ENCODE peak calls at places on chromosome 3, in six cellular contexts. One of them, this sample, is unnamed.

GRCh38 chr3:38313263-38313662 is 31.2 kb downstream of the SLC22A14 start:
- DNase-seq in stomach: no peak
- DNase-seq in fibroblast of lung: no peak
- DNase-seq in astrocyte: no peak
- DNase-seq in tibial nerve: no peak
- DNase-seq in SJSA1: no peak
- DNase-seq in this sample: no peak

GRCh38 chr3:123618076-123618703 is 33.3 kb upstream of the HACD2 start:
- DNase-seq in stomach: no peak
- DNase-seq in SJSA1: no peak
- DNase-seq in astrocyte: no peak
- DNase-seq in fibroblast of lung: no peak
- DNase-seq in tibial nerve: no peak
- DNase-seq in this sample: peak; percentile 12

GRCh38 chr3:9957214-9957613 is 5.0 kb upstream of the PRRT3 start:
- DNase-seq in stomach: no peak
- DNase-seq in fibroblast of lung: peak; percentile 15
- DNase-seq in SJSA1: no peak
- DNase-seq in astrocyte: no peak
- DNase-seq in tibial nerve: no peak
- DNase-seq in this sample: no peak

GRCh38 chr3:71681224-71681668 is 44.0 kb downstream of the EIF4E3 start:
- DNase-seq in SJSA1: peak; percentile 42
- DNase-seq in stomach: peak; percentile 57
- DNase-seq in fibroblast of lung: peak; percentile 59
- DNase-seq in tibial nerve: peak; percentile 56
- DNase-seq in astrocyte: peak; percentile 49
- DNase-seq in this sample: no peak

GRCh38 chr3:102163039-102163817 is 271.6 kb upstream of the ZPLD1 start:
- DNase-seq in tibial nerve: peak; percentile 55
- DNase-seq in stomach: peak; percentile 38
- DNase-seq in SJSA1: peak; percentile 93
- DNase-seq in fibroblast of lung: peak; percentile 79
- DNase-seq in astrocyte: peak; percentile 73
- DNase-seq in this sample: peak; percentile 24

GRCh38 chr3:147187687-147188086 is 218.7 kb downstream of the ZIC4 start:
- DNase-seq in astrocyte: no peak
- DNase-seq in fibroblast of lung: no peak
- DNase-seq in tibial nerve: no peak
- DNase-seq in stomach: no peak
- DNase-seq in SJSA1: no peak
- DNase-seq in this sample: no peak

GRCh38 chr3:97138914-97139541 is 324.6 kb downstream of the EPHA6 start:
- DNase-seq in astrocyte: no peak
- DNase-seq in SJSA1: no peak
- DNase-seq in fibroblast of lung: no peak
- DNase-seq in stomach: no peak
- DNase-seq in tibial nerve: no peak
- DNase-seq in this sample: no peak

GRCh38 chr3:39144748-39145380 is 8.5 kb downstream of the CSRNP1 start:
- DNase-seq in stomach: no peak
- DNase-seq in tibial nerve: no peak
- DNase-seq in SJSA1: no peak
- DNase-seq in astrocyte: no peak
- DNase-seq in fibroblast of lung: no peak
- DNase-seq in this sample: no peak

GRCh38 chr3:12545473-12545791 is at the start of gene MKRN2OS:
- DNase-seq in SJSA1: no peak
- DNase-seq in astrocyte: no peak
- DNase-seq in tibial nerve: no peak
- DNase-seq in stomach: peak; percentile 70
- DNase-seq in fibroblast of lung: no peak
- DNase-seq in this sample: peak; percentile 77

GRCh38 chr3:171965088-171965712 is 74.2 kb upstream of the FNDC3B start:
- DNase-seq in fibroblast of lung: no peak
- DNase-seq in astrocyte: no peak
- DNase-seq in SJSA1: no peak
- DNase-seq in tibial nerve: no peak
- DNase-seq in stomach: no peak
- DNase-seq in this sample: no peak

GRCh38 chr3:124263168-124263567 is 271.2 kb upstream of the ROPN1 start:
- DNase-seq in tibial nerve: no peak
- DNase-seq in fibroblast of lung: peak; percentile 96
- DNase-seq in astrocyte: peak; percentile 95
- DNase-seq in stomach: no peak
- DNase-seq in SJSA1: peak; percentile 65
- DNase-seq in this sample: no peak

GRCh38 chr3:139762307-139762706 is 84.5 kb upstream of the NMNAT3 start:
- DNase-seq in astrocyte: no peak
- DNase-seq in fibroblast of lung: no peak
- DNase-seq in stomach: no peak
- DNase-seq in tibial nerve: no peak
- DNase-seq in SJSA1: no peak
- DNase-seq in this sample: no peak

GRCh38 chr3:153257673-153258351 is 95.8 kb downstream of the RAP2B start:
- DNase-seq in SJSA1: peak; percentile 43
- DNase-seq in stomach: no peak
- DNase-seq in astrocyte: no peak
- DNase-seq in tibial nerve: no peak
- DNase-seq in fibroblast of lung: no peak
- DNase-seq in this sample: peak; percentile 24

GRCh38 chr3:172129868-172130751 is 90.7 kb downstream of the FNDC3B start:
- DNase-seq in SJSA1: peak; percentile 81
- DNase-seq in astrocyte: peak; percentile 99
- DNase-seq in tibial nerve: peak; percentile 92
- DNase-seq in stomach: peak; percentile 85
- DNase-seq in fibroblast of lung: peak; percentile 100
- DNase-seq in this sample: peak; percentile 83

GRCh38 chr3:160437083-160437455 is 12.5 kb downstream of the TRIM59 start:
- DNase-seq in fibroblast of lung: no peak
- DNase-seq in stomach: no peak
- DNase-seq in astrocyte: no peak
- DNase-seq in SJSA1: peak; percentile 49
- DNase-seq in tibial nerve: no peak
- DNase-seq in this sample: no peak
- H3K27me3 ChIP-seq in fibroblast of lung: no peaks in the 10 kb centered on the region
- H3K27me3 ChIP-seq in stomach: no peaks in the 10 kb centered on the region
- H3K27me3 ChIP-seq in astrocyte: no peaks in the 10 kb centered on the region
- H3K27me3 ChIP-seq in SJSA1: no peaks in the 10 kb centered on the region
- H3K27me3 ChIP-seq in tibial nerve: no peaks in the 10 kb centered on the region
- H3K27me3 ChIP-seq in this sample: no peaks in the 10 kb centered on the region

DNA sequence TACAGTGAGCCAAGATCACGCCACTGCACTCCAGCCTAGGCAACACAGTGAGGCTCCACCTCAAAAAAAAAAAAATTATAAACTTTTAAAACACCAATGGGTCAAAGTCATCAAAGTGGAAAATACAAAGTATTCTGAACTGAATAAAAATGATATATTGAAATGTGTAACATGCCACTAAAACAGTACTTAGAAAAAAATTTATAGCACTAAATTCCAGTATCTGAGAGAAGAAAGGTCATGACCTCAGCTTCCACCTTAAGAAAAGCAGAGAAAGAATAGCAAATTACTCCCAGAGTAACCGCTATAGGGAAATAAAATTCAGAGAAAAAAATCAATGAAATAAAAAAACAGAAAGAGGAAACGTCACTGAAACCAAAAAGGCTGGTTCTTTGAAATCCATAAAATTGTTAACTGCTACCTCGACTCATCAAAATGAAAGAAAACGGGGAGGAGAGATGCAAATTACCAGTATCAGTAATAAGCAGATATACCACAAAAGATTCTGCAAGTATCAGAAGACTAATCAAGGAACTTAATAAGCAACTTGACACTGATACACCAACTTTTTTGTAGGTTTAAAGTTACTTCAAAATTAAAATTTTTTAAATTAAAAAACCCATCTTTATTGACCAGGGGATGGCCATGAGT is 20.8 kb downstream of the ATP13A3 start:
- DNase-seq in astrocyte: no peak
- DNase-seq in fibroblast of lung: no peak
- DNase-seq in stomach: no peak
- DNase-seq in tibial nerve: no peak
- DNase-seq in SJSA1: no peak
- DNase-seq in this sample: no peak
- H3K4me3 ChIP-seq in astrocyte: no peak overlapping the region
- H3K4me3 ChIP-seq in fibroblast of lung: no peak overlapping the region
- H3K4me3 ChIP-seq in stomach: no peak overlapping the region
- H3K4me3 ChIP-seq in tibial nerve: no peak overlapping the region
- H3K4me3 ChIP-seq in SJSA1: no peak overlapping the region
- H3K4me3 ChIP-seq in this sample: no peak overlapping the region

GRCh38 chr3:86973440-86973839 is 17.5 kb downstream of the VGLL3 start:
- DNase-seq in astrocyte: peak; percentile 89
- DNase-seq in tibial nerve: no peak
- DNase-seq in SJSA1: peak; percentile 6
- DNase-seq in stomach: no peak
- DNase-seq in fibroblast of lung: peak; percentile 91
- DNase-seq in this sample: no peak
- H3K36me3 ChIP-seq in astrocyte: peaks cover 48% of the 10 kb centered on the region
- H3K36me3 ChIP-seq in tibial nerve: no peaks in the 10 kb centered on the region
- H3K36me3 ChIP-seq in SJSA1: peaks cover 19% of the 10 kb centered on the region
- H3K36me3 ChIP-seq in stomach: no peaks in the 10 kb centered on the region
- H3K36me3 ChIP-seq in fibroblast of lung: peaks cover 7% of the 10 kb centered on the region
- H3K36me3 ChIP-seq in this sample: no peaks in the 10 kb centered on the region

DNA sequence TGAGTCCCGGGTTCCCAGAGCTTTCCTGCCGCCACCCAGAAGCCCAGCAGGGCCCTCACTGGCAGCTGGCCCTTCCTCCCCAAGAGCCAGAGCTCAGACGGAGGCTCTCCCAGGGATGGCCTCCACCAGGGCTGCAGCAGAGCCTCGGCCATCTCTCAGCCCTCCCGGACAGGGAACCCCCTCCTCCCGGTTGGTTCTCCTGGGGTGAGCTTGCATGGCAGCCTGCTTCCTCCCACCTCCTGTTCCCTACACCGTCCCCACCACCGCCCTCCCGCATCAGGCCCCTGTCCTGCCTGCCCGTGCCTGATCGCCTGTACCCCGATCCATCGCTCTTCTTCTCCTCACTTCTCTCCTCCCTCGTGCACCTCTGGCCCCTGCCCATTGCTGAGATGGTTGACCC is 24.1 kb upstream of the MUC4 start:
- DNase-seq in SJSA1: no peak
- DNase-seq in astrocyte: no peak
- DNase-seq in tibial nerve: no peak
- DNase-seq in stomach: no peak
- DNase-seq in fibroblast of lung: no peak
- DNase-seq in this sample: no peak
- H3K27me3 ChIP-seq in SJSA1: no peaks in the 10 kb centered on the region
- H3K27me3 ChIP-seq in astrocyte: peaks cover 10% of the 10 kb centered on the region
- H3K27me3 ChIP-seq in tibial nerve: peaks cover 10% of the 10 kb centered on the region
- H3K27me3 ChIP-seq in stomach: peaks cover 30% of the 10 kb centered on the region
- H3K27me3 ChIP-seq in fibroblast of lung: peaks cover 13% of the 10 kb centered on the region
- H3K27me3 ChIP-seq in this sample: no peaks in the 10 kb centered on the region

GRCh38 chr3:81864273-81864672 is 102.8 kb upstream of the GBE1 start:
- DNase-seq in stomach: no peak
- DNase-seq in tibial nerve: no peak
- DNase-seq in astrocyte: no peak
- DNase-seq in fibroblast of lung: no peak
- DNase-seq in SJSA1: no peak
- DNase-seq in this sample: no peak
- H3K4me3 ChIP-seq in stomach: no peak overlapping the region
- H3K4me3 ChIP-seq in tibial nerve: no peak overlapping the region
- H3K4me3 ChIP-seq in astrocyte: no peak overlapping the region
- H3K4me3 ChIP-seq in fibroblast of lung: no peak overlapping the region
- H3K4me3 ChIP-seq in SJSA1: no peak overlapping the region
- H3K4me3 ChIP-seq in this sample: no peak overlapping the region

DNA sequence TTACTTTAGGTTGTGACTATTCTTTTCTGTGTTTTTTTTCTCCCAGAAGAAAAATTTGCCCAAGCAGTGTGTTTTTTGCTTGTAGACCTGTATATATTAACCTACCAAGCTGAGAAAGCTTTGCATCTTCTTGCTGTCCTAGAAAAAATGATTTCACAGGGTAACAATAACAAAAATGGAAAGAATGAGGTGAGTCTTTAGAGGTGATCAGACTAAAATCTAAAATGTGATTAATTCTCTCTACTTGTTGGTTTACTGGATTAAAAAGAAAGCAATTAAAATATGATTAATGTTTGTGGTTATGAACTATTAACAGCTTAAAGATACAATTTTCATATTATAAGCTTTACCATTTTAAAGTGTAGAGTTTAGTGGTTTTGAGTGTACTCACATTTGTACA is 28.2 kb downstream of the CNOT10 start:
- DNase-seq in stomach: no peak
- DNase-seq in fibroblast of lung: no peak
- DNase-seq in tibial nerve: no peak
- DNase-seq in SJSA1: no peak
- DNase-seq in astrocyte: no peak
- DNase-seq in this sample: no peak
- H3K36me3 ChIP-seq in stomach: peaks cover 87% of the 10 kb centered on the region
- H3K36me3 ChIP-seq in fibroblast of lung: no peaks in the 10 kb centered on the region
- H3K36me3 ChIP-seq in tibial nerve: peaks cover 4% of the 10 kb centered on the region
- H3K36me3 ChIP-seq in SJSA1: peaks cover 48% of the 10 kb centered on the region
- H3K36me3 ChIP-seq in astrocyte: peaks cover 4% of the 10 kb centered on the region
- H3K36me3 ChIP-seq in this sample: no peaks in the 10 kb centered on the region

This sample was measured in Caco-2.